ENCODE peak calls at places on chromosomes 7 and 10, in seven cellular contexts. One of them, this sample, is unnamed. For H3K27me3, the result is how much of the 10 kb centered on the place peaks cover.

GRCh38 chr7:143372070-143372469 is 9.1 kb upstream of the ZYX start:
- DNase-seq in kidney epithelial cell: no peak
- DNase-seq in cardiac muscle cell: no peak
- DNase-seq in WERI-Rb-1: no peak
- DNase-seq in ovary: no peak
- DNase-seq in BE2C: no peak
- DNase-seq in neural progenitor cell: no peak
- DNase-seq in this sample: no peak

GRCh38 chr7:1403844-1404404 is 55.3 kb downstream of the MICALL2 start:
- DNase-seq in kidney epithelial cell: no peak
- DNase-seq in cardiac muscle cell: peak
- DNase-seq in WERI-Rb-1: no peak
- DNase-seq in ovary: no peak
- DNase-seq in BE2C: no peak
- DNase-seq in neural progenitor cell: peak
- DNase-seq in this sample: peak

GRCh38 chr10:43312612-43313011 is 45.7 kb upstream of the RASGEF1A start:
- DNase-seq in kidney epithelial cell: no peak
- DNase-seq in cardiac muscle cell: no peak
- DNase-seq in WERI-Rb-1: no peak
- DNase-seq in ovary: no peak
- DNase-seq in BE2C: no peak
- DNase-seq in neural progenitor cell: no peak
- DNase-seq in this sample: no peak

GRCh38 chr10:3879073-3879472 is 94.1 kb upstream of the KLF6 start:
- DNase-seq in kidney epithelial cell: no peak
- DNase-seq in cardiac muscle cell: no peak
- DNase-seq in WERI-Rb-1: no peak
- DNase-seq in ovary: no peak
- DNase-seq in BE2C: no peak
- DNase-seq in neural progenitor cell: no peak
- DNase-seq in this sample: no peak

GRCh38 chr7:120344276-120344675 is 71.3 kb downstream of the KCND2 start:
- DNase-seq in kidney epithelial cell: no peak
- DNase-seq in cardiac muscle cell: no peak
- DNase-seq in WERI-Rb-1: no peak
- DNase-seq in ovary: no peak
- DNase-seq in BE2C: no peak
- DNase-seq in neural progenitor cell: no peak
- DNase-seq in this sample: peak

GRCh38 chr10:70381491-70382421 is 669 bp downstream of the LRRC20 start:
- DNase-seq in kidney epithelial cell: no peak
- DNase-seq in cardiac muscle cell: peak
- DNase-seq in WERI-Rb-1: peak
- DNase-seq in ovary: peak
- DNase-seq in BE2C: peak
- DNase-seq in neural progenitor cell: peak
- DNase-seq in this sample: peak

GRCh38 chr10:61903991-61904350 is 2.5 kb downstream of the ARID5B start:
- DNase-seq in kidney epithelial cell: no peak
- DNase-seq in cardiac muscle cell: no peak
- DNase-seq in WERI-Rb-1: no peak
- DNase-seq in ovary: no peak
- DNase-seq in BE2C: no peak
- DNase-seq in neural progenitor cell: no peak
- DNase-seq in this sample: peak

GRCh38 chr10:121665809-121666208 is 67.6 kb upstream of the FGFR2 start:
- DNase-seq in kidney epithelial cell: no peak
- DNase-seq in cardiac muscle cell: no peak
- DNase-seq in WERI-Rb-1: no peak
- DNase-seq in ovary: no peak
- DNase-seq in BE2C: no peak
- DNase-seq in neural progenitor cell: no peak
- DNase-seq in this sample: no peak

GRCh38 chr7:134480730-134481129 is 21.8 kb upstream of the AKR1B1 start:
- DNase-seq in kidney epithelial cell: no peak
- DNase-seq in cardiac muscle cell: peak
- DNase-seq in WERI-Rb-1: no peak
- DNase-seq in ovary: no peak
- DNase-seq in BE2C: no peak
- DNase-seq in neural progenitor cell: no peak
- DNase-seq in this sample: peak

GRCh38 chr7:94923412-94923811 is 16.0 kb downstream of the PPP1R9A start:
- DNase-seq in kidney epithelial cell: no peak
- DNase-seq in cardiac muscle cell: no peak
- DNase-seq in WERI-Rb-1: no peak
- DNase-seq in ovary: no peak
- DNase-seq in BE2C: no peak
- DNase-seq in neural progenitor cell: no peak
- DNase-seq in this sample: no peak

GRCh38 chr10:51503378-51503777 is 196.0 kb downstream of the CSTF2T start:
- DNase-seq in kidney epithelial cell: no peak
- DNase-seq in cardiac muscle cell: no peak
- DNase-seq in WERI-Rb-1: no peak
- DNase-seq in ovary: no peak
- DNase-seq in BE2C: no peak
- DNase-seq in neural progenitor cell: no peak
- DNase-seq in this sample: no peak

GRCh38 chr7:6614941-6615737 is at the start of gene ZNF853:
- DNase-seq in kidney epithelial cell: no peak
- DNase-seq in cardiac muscle cell: peak
- DNase-seq in WERI-Rb-1: peak
- DNase-seq in ovary: peak
- DNase-seq in BE2C: no peak
- DNase-seq in neural progenitor cell: peak
- DNase-seq in this sample: no peak

GRCh38 chr7:16587785-16588184 is 57.8 kb downstream of the ANKMY2 start:
- DNase-seq in kidney epithelial cell: no peak
- DNase-seq in cardiac muscle cell: peak
- DNase-seq in WERI-Rb-1: peak
- DNase-seq in ovary: no peak
- DNase-seq in BE2C: peak
- DNase-seq in neural progenitor cell: peak
- DNase-seq in this sample: no peak

GRCh38 chr7:68176974-68177373 is 1180.3 kb downstream of the TYW1 start:
- DNase-seq in kidney epithelial cell: no peak
- DNase-seq in cardiac muscle cell: peak
- DNase-seq in WERI-Rb-1: peak
- DNase-seq in ovary: peak
- DNase-seq in BE2C: peak
- DNase-seq in neural progenitor cell: peak
- DNase-seq in this sample: peak

GRCh38 chr10:33139191-33139646 is 181.2 kb upstream of the ITGB1 start:
- DNase-seq in kidney epithelial cell: no peak
- DNase-seq in cardiac muscle cell: no peak
- DNase-seq in WERI-Rb-1: no peak
- DNase-seq in ovary: no peak
- DNase-seq in BE2C: no peak
- DNase-seq in neural progenitor cell: no peak
- DNase-seq in this sample: no peak

GRCh38 chr10:3708830-3709229 is 76.2 kb downstream of the KLF6 start:
- DNase-seq in kidney epithelial cell: no peak
- DNase-seq in cardiac muscle cell: no peak
- DNase-seq in WERI-Rb-1: no peak
- DNase-seq in ovary: no peak
- DNase-seq in BE2C: peak
- DNase-seq in neural progenitor cell: no peak
- DNase-seq in this sample: no peak

GRCh38 chr7:94632338-94633024 is 23.5 kb downstream of the SGCE start:
- DNase-seq in kidney epithelial cell: peak
- DNase-seq in cardiac muscle cell: peak
- DNase-seq in WERI-Rb-1: no peak
- DNase-seq in ovary: no peak
- DNase-seq in BE2C: no peak
- DNase-seq in neural progenitor cell: no peak
- DNase-seq in this sample: peak

GRCh38 chr7:55509322-55509721 is 63.0 kb downstream of the VOPP1 start:
- DNase-seq in kidney epithelial cell: no peak
- DNase-seq in cardiac muscle cell: no peak
- DNase-seq in WERI-Rb-1: no peak
- DNase-seq in ovary: no peak
- DNase-seq in BE2C: no peak
- DNase-seq in neural progenitor cell: no peak
- DNase-seq in this sample: peak

GRCh38 chr7:77862691-77863090 is 64.1 kb downstream of the PHTF2 start:
- DNase-seq in kidney epithelial cell: no peak
- DNase-seq in cardiac muscle cell: no peak
- DNase-seq in WERI-Rb-1: no peak
- DNase-seq in ovary: no peak
- DNase-seq in BE2C: no peak
- DNase-seq in neural progenitor cell: no peak
- DNase-seq in this sample: peak

GRCh38 chr7:100629117-100629711 is 12.1 kb downstream of the TFR2 start:
- DNase-seq in kidney epithelial cell: no peak
- DNase-seq in cardiac muscle cell: peak
- DNase-seq in WERI-Rb-1: peak
- DNase-seq in ovary: no peak
- DNase-seq in BE2C: peak
- DNase-seq in neural progenitor cell: peak
- DNase-seq in this sample: peak

GRCh38 chr7:98200364-98200763 is 10.9 kb upstream of the BHLHA15 start:
- DNase-seq in kidney epithelial cell: no peak
- DNase-seq in cardiac muscle cell: no peak
- DNase-seq in WERI-Rb-1: no peak
- DNase-seq in ovary: no peak
- DNase-seq in BE2C: no peak
- DNase-seq in neural progenitor cell: no peak
- DNase-seq in this sample: no peak

GRCh38 chr10:23081156-23081833 is 14.1 kb upstream of the MSRB2 start:
- DNase-seq in kidney epithelial cell: no peak
- DNase-seq in cardiac muscle cell: no peak
- DNase-seq in WERI-Rb-1: peak
- DNase-seq in ovary: no peak
- DNase-seq in BE2C: peak
- DNase-seq in neural progenitor cell: no peak
- DNase-seq in this sample: peak

GRCh38 chr10:25174461-25175230 is at the start of gene GPR158:
- DNase-seq in kidney epithelial cell: peak
- DNase-seq in cardiac muscle cell: peak
- DNase-seq in WERI-Rb-1: peak
- DNase-seq in ovary: peak
- DNase-seq in BE2C: peak
- DNase-seq in neural progenitor cell: peak
- DNase-seq in this sample: peak
- H3K27me3 ChIP-seq in kidney epithelial cell: under half
- H3K27me3 ChIP-seq in cardiac muscle cell: half or more
- H3K27me3 ChIP-seq in WERI-Rb-1: under half
- H3K27me3 ChIP-seq in ovary: under half
- H3K27me3 ChIP-seq in BE2C: under half
- H3K27me3 ChIP-seq in neural progenitor cell: half or more
- H3K27me3 ChIP-seq in this sample: under half

GRCh38 chr10:133324857-133325260 is 11.8 kb downstream of the CALY start:
- DNase-seq in kidney epithelial cell: no peak
- DNase-seq in cardiac muscle cell: no peak
- DNase-seq in WERI-Rb-1: no peak
- DNase-seq in ovary: no peak
- DNase-seq in BE2C: peak
- DNase-seq in neural progenitor cell: peak
- DNase-seq in this sample: no peak
- H3K27me3 ChIP-seq in kidney epithelial cell: under half
- H3K27me3 ChIP-seq in cardiac muscle cell: under half
- H3K27me3 ChIP-seq in WERI-Rb-1: under half
- H3K27me3 ChIP-seq in ovary: under half
- H3K27me3 ChIP-seq in BE2C: under half
- H3K27me3 ChIP-seq in neural progenitor cell: half or more
- H3K27me3 ChIP-seq in this sample: under half

GRCh38 chr7:66683770-66684123 is 55.1 kb downstream of the KCTD7 start:
- DNase-seq in kidney epithelial cell: no peak
- DNase-seq in cardiac muscle cell: no peak
- DNase-seq in WERI-Rb-1: no peak
- DNase-seq in ovary: no peak
- DNase-seq in BE2C: no peak
- DNase-seq in neural progenitor cell: no peak
- DNase-seq in this sample: peak

GRCh38 chr7:66682350-66683093 is 53.8 kb downstream of the KCTD7 start:
- DNase-seq in kidney epithelial cell: no peak
- DNase-seq in cardiac muscle cell: peak
- DNase-seq in WERI-Rb-1: no peak
- DNase-seq in ovary: peak
- DNase-seq in BE2C: no peak
- DNase-seq in neural progenitor cell: peak
- DNase-seq in this sample: peak

GRCh38 chr7:66687186-66687585 is 53.3 kb upstream of the RABGEF1 start:
- DNase-seq in kidney epithelial cell: no peak
- DNase-seq in cardiac muscle cell: no peak
- DNase-seq in WERI-Rb-1: no peak
- DNase-seq in ovary: no peak
- DNase-seq in BE2C: no peak
- DNase-seq in neural progenitor cell: no peak
- DNase-seq in this sample: no peak

GRCh38 chr7:66679633-66679980 is 50.9 kb downstream of the KCTD7 start:
- DNase-seq in kidney epithelial cell: no peak
- DNase-seq in cardiac muscle cell: no peak
- DNase-seq in WERI-Rb-1: no peak
- DNase-seq in ovary: no peak
- DNase-seq in BE2C: no peak
- DNase-seq in neural progenitor cell: no peak
- DNase-seq in this sample: no peak

GRCh38 chr7:66681491-66682349 is 53.0 kb downstream of the KCTD7 start:
- DNase-seq in kidney epithelial cell: peak
- DNase-seq in cardiac muscle cell: peak
- DNase-seq in WERI-Rb-1: peak
- DNase-seq in ovary: peak
- DNase-seq in BE2C: peak
- DNase-seq in neural progenitor cell: peak
- DNase-seq in this sample: peak
- H3K27me3 ChIP-seq in kidney epithelial cell: under half
- H3K27me3 ChIP-seq in cardiac muscle cell: under half
- H3K27me3 ChIP-seq in WERI-Rb-1: under half
- H3K27me3 ChIP-seq in ovary: under half
- H3K27me3 ChIP-seq in BE2C: under half
- H3K27me3 ChIP-seq in neural progenitor cell: under half
- H3K27me3 ChIP-seq in this sample: under half

GRCh38 chr10:104640339-104641149 is 546 bp upstream of the SORCS3 start:
- DNase-seq in kidney epithelial cell: no peak
- DNase-seq in cardiac muscle cell: peak
- DNase-seq in WERI-Rb-1: peak
- DNase-seq in ovary: no peak
- DNase-seq in BE2C: no peak
- DNase-seq in neural progenitor cell: peak
- DNase-seq in this sample: no peak
- H3K27me3 ChIP-seq in kidney epithelial cell: under half
- H3K27me3 ChIP-seq in cardiac muscle cell: half or more
- H3K27me3 ChIP-seq in WERI-Rb-1: half or more
- H3K27me3 ChIP-seq in ovary: under half
- H3K27me3 ChIP-seq in BE2C: under half
- H3K27me3 ChIP-seq in neural progenitor cell: half or more
- H3K27me3 ChIP-seq in this sample: half or more

GRCh38 chr10:8045728-8046494 is 8.6 kb upstream of the GATA3 start:
- DNase-seq in kidney epithelial cell: no peak
- DNase-seq in cardiac muscle cell: no peak
- DNase-seq in WERI-Rb-1: no peak
- DNase-seq in ovary: no peak
- DNase-seq in BE2C: no peak
- DNase-seq in neural progenitor cell: peak
- DNase-seq in this sample: no peak
- H3K27me3 ChIP-seq in kidney epithelial cell: half or more
- H3K27me3 ChIP-seq in cardiac muscle cell: half or more
- H3K27me3 ChIP-seq in WERI-Rb-1: half or more
- H3K27me3 ChIP-seq in ovary: under half
- H3K27me3 ChIP-seq in BE2C: under half
- H3K27me3 ChIP-seq in neural progenitor cell: half or more
- H3K27me3 ChIP-seq in this sample: half or more

GRCh38 chr10:125142946-125143345 is 17.4 kb downstream of the CTBP2 start:
- DNase-seq in kidney epithelial cell: no peak
- DNase-seq in cardiac muscle cell: no peak
- DNase-seq in WERI-Rb-1: no peak
- DNase-seq in ovary: no peak
- DNase-seq in BE2C: no peak
- DNase-seq in neural progenitor cell: no peak
- DNase-seq in this sample: no peak
- H3K27me3 ChIP-seq in kidney epithelial cell: under half
- H3K27me3 ChIP-seq in cardiac muscle cell: under half
- H3K27me3 ChIP-seq in WERI-Rb-1: under half
- H3K27me3 ChIP-seq in ovary: under half
- H3K27me3 ChIP-seq in BE2C: under half
- H3K27me3 ChIP-seq in neural progenitor cell: under half
- H3K27me3 ChIP-seq in this sample: under half